ENCODE peak calls at places on chromosomes 13 and 19, in nine cellular contexts. E is activated CD4-positive, CD25-positive, alpha-beta regulatory T cell treated with anti-CD3 and anti-CD28 coated beads, Interleukin-2, amount 50 U/mL, for 16 hours; D is dermis blood vessel endothelial cell; J is mammary epithelial cell; X is fibroblast of gingiva; O is neural crest cell; K is EH; Y is CD8-positive, alpha-beta T cell; M is mucosa of descending colon. V is an unnamed sample.

GRCh38 chr19:494171-495046 is 1.9 kb upstream of the MADCAM1 start:
- DNase-seq in E (no peak), J (no peak), M (no peak), D (no peak), K (no peak), O (no peak), Y (no peak), X (no peak), V (no peak)

GRCh38 chr13:91647361-91647970 is 249.0 kb downstream of the GPC5 start:
- DNase-seq in J (no peak), O (peak; percentile 14), E (no peak), Y (no peak), D (no peak), K (no peak), X (no peak), M (peak; percentile 28), V (no peak)

GRCh38 chr13:52845766-52846566 is 2.5 kb downstream of the PCDH8 start:
- DNase-seq in O (peak; percentile 61), X (no peak), M (peak; percentile 47), J (no peak), D (peak; percentile 51), K (no peak), E (no peak), Y (no peak), V (no peak)

GRCh38 chr13:91785435-91786137 is 387.2 kb downstream of the GPC5 start:
- DNase-seq in K (no peak), Y (no peak), O (no peak), M (no peak), X (no peak), E (no peak), J (no peak), D (no peak), V (no peak)

GRCh38 chr19:16908759-16909158 is 20.0 kb downstream of the F2RL3 start:
- DNase-seq in J (no peak), X (no peak), M (no peak), D (no peak), K (no peak), E (no peak), O (no peak), Y (no peak), V (no peak)

GRCh38 chr13:38395505-38395803 is 45.8 kb downstream of the UFM1 start:
- DNase-seq in J (peak; percentile 85), O (no peak), D (no peak), X (no peak), E (no peak), Y (no peak), K (no peak), M (no peak), V (no peak)

GRCh38 chr13:62512194-62513141 is 1096.8 kb upstream of the PCDH20 start:
- DNase-seq in Y (no peak), M (peak; percentile 39), J (no peak), X (no peak), D (peak; percentile 1), E (no peak), O (peak; percentile 12), K (peak; percentile 2), V (no peak)

GRCh38 chr19:45178262-45179062 is at the start of gene BLOC1S3:
- DNase-seq in M (peak; percentile 100), E (peak; percentile 99), J (peak; percentile 100), D (peak; percentile 100), Y (peak; percentile 99), X (peak; percentile 100), K (peak; percentile 100), O (peak; percentile 99), V (peak; percentile 100)

GRCh38 chr19:39093761-39094160 is 9.6 kb downstream of the ACP7 start:
- DNase-seq in J (peak; percentile 56), K (peak; percentile 77), E (no peak), M (no peak), D (peak; percentile 39), O (no peak), X (peak; percentile 73), Y (no peak), V (no peak)

GRCh38 chr13:99628442-99628841 is 127.2 kb downstream of the TM9SF2 start:
- DNase-seq in Y (no peak), E (no peak), D (no peak), M (no peak), X (no peak), O (no peak), J (no peak), K (no peak), V (no peak)

GRCh38 chr19:36128392-36128736 is 11.5 kb upstream of the CAPNS1 start:
- DNase-seq in O (no peak), D (no peak), J (no peak), Y (no peak), E (no peak), X (no peak), K (no peak), M (peak; percentile 64), V (no peak)

GRCh38 chr13:110359840-110360301 is 52.8 kb downstream of the COL4A2 start:
- DNase-seq in D (no peak), E (no peak), O (no peak), J (no peak), Y (no peak), K (no peak), M (no peak), X (no peak), V (no peak)